ENCODE peak calls at places on chromosomes 1 and 21, in ten cellular contexts. F is IMR-90, N is neural progenitor cell, A is SK-N-SH, M is PC-3, E is fibroblast of lung, T is HepG2, Z is NT2/D1, S is mesenchymal stem cell, G is GM23248. L is an unnamed sample. For H3K9me3, the result is how much of the 10 kb centered on the place peaks cover.

GRCh38 chr1:1664941-1665814 is 6.4 kb upstream of the CDK11B start:
- DNase-seq in Z (no peak), M (no peak), E (no peak), G (no peak), F (no peak), S (no peak), N (no peak), A (peak), T (no peak), L (no peak)

GRCh38 chr1:46345281-46345680 is 4.7 kb downstream of the NSUN4 start:
- DNase-seq in S (no peak), A (no peak), E (no peak), N (no peak), Z (no peak), G (no peak), M (no peak), T (peak), F (no peak), L (no peak)

GRCh38 chr1:246221390-246222240 is 285.5 kb downstream of the SMYD3 start:
- DNase-seq in G (no peak), A (no peak), F (no peak), M (no peak), E (no peak), N (no peak), Z (no peak), T (no peak), S (no peak), L (no peak)

GRCh38 chr1:197099444-197099843 is 32.4 kb upstream of the F13B start:
- DNase-seq in G (no peak), E (no peak), S (no peak), T (no peak), F (no peak), M (no peak), Z (no peak), N (no peak), A (no peak), L (no peak)

GRCh38 chr1:18160290-18160942 is 52.8 kb downstream of the IGSF21 start:
- DNase-seq in E (no peak), S (no peak), Z (no peak), G (no peak), M (no peak), A (no peak), N (no peak), F (no peak), T (no peak), L (no peak)

GRCh38 chr1:228336308-228337030 is 70.2 kb downstream of the TRIM11 start:
- DNase-seq in S (no peak), G (peak), E (no peak), M (no peak), A (no peak), F (peak), Z (no peak), T (no peak), N (no peak), L (no peak)

GRCh38 chr21:41068411-41069304 is 99.3 kb upstream of the BACE2 start:
- DNase-seq in M (peak), T (peak), A (peak), F (peak), G (peak), E (peak), N (peak), Z (peak), S (no peak), L (peak)

GRCh38 chr1:162548170-162548569 is 13.4 kb upstream of the UAP1 start:
- DNase-seq in T (no peak), S (no peak), G (peak), M (no peak), F (peak), N (no peak), A (no peak), Z (no peak), E (peak), L (peak)

GRCh38 chr1:206029484-206029883 is 5.8 kb upstream of the CTSE start:
- DNase-seq in T (no peak), N (no peak), M (peak), S (no peak), F (peak), G (peak), A (no peak), E (peak), Z (no peak), L (peak)

GRCh38 chr1:97814121-97814520 is 106.7 kb downstream of the DPYD start:
- DNase-seq in T (no peak), F (peak), Z (no peak), A (no peak), M (peak), S (no peak), E (peak), N (no peak), G (peak), L (peak)

GRCh38 chr1:30511563-30512252 is 211.7 kb downstream of the MATN1 start:
- DNase-seq in Z (no peak), M (peak), A (no peak), F (peak), N (no peak), T (no peak), S (no peak), G (peak), E (peak), L (peak)

GRCh38 chr1:35451125-35451528 is 106.1 kb downstream of the KIAA0319L start:
- DNase-seq in E (peak), Z (peak), N (peak), M (peak), S (peak), T (peak), A (peak), G (peak), F (peak), L (peak)

GRCh38 chr1:110734146-110734680 is 59.5 kb upstream of the KCNA3 start:
- DNase-seq in F (no peak), E (no peak), S (no peak), Z (no peak), T (no peak), A (peak), G (no peak), N (no peak), M (no peak), L (no peak)

GRCh38 chr1:234842726-234843641 is 233.0 kb upstream of the IRF2BP2 start:
- DNase-seq in T (no peak), N (no peak), G (no peak), F (peak), M (no peak), E (peak), Z (no peak), S (no peak), A (peak), L (peak)

GRCh38 chr1:194644528-194644927 is 1458.1 kb upstream of the B3GALT2 start:
- DNase-seq in G (no peak), E (no peak), A (no peak), F (no peak), T (no peak), M (peak), N (no peak), S (no peak), Z (no peak), L (no peak)

GRCh38 chr1:162689745-162690671 is 57.7 kb downstream of the DDR2 start:
- DNase-seq in A (no peak), F (peak), S (no peak), N (no peak), G (peak), Z (no peak), M (peak), T (no peak), E (peak), L (peak)

GRCh38 chr21:42113926-42114409 is 42.9 kb downstream of the UMODL1 start:
- DNase-seq in Z (no peak), S (peak), F (no peak), E (no peak), T (peak), A (no peak), G (peak), M (peak), N (no peak), L (no peak)

GRCh38 chr1:38891753-38892152 is 10.4 kb upstream of the GJA9 start:
- DNase-seq in Z (peak), S (no peak), N (peak), M (peak), T (peak), E (peak), A (no peak), G (peak), F (peak), L (peak)

GRCh38 chr1:40650075-40650474 is 15.4 kb downstream of the RIMS3 start:
- DNase-seq in A (peak), E (no peak), T (peak), G (no peak), S (no peak), M (no peak), Z (no peak), F (no peak), N (peak), L (no peak)

GRCh38 chr1:76939107-76939816 is 72.0 kb downstream of the ST6GALNAC5 start:
- DNase-seq in S (peak), M (no peak), Z (no peak), N (no peak), A (no peak), G (peak), T (no peak), F (peak), E (peak), L (peak)

GRCh38 chr1:215992620-215993019 is 425.5 kb downstream of the KCTD3 start:
- DNase-seq in A (peak), S (peak), M (peak), G (peak), E (no peak), F (peak), T (peak), Z (peak), N (peak), L (no peak)

GRCh38 chr1:103211073-103211472 is 102.8 kb upstream of the COL11A1 start:
- DNase-seq in E (peak), Z (no peak), S (peak), F (peak), M (no peak), A (no peak), G (no peak), T (no peak), N (no peak), L (peak)

GRCh38 chr1:54397090-54397591 is 9.1 kb downstream of the SSBP3 start:
- DNase-seq in E (no peak), N (no peak), T (no peak), G (no peak), F (no peak), S (no peak), Z (no peak), M (no peak), A (peak), L (no peak)

GRCh38 chr1:206637605-206638004 is 2.3 kb downstream of the DYRK3 start:
- DNase-seq in F (no peak), N (no peak), M (no peak), E (no peak), T (no peak), G (peak), Z (no peak), S (no peak), A (no peak), L (no peak)

GRCh38 chr1:9246841-9247785 is 12.5 kb downstream of the H6PD start:
- DNase-seq in S (no peak), F (no peak), A (no peak), N (no peak), M (no peak), T (no peak), G (no peak), Z (no peak), E (no peak), L (no peak)

GRCh38 chr1:9249263-9249533 is 14.6 kb downstream of the H6PD start:
- DNase-seq in E (no peak), N (no peak), T (no peak), S (no peak), Z (no peak), M (no peak), G (no peak), F (no peak), A (no peak), L (no peak)

GRCh38 chr1:9249534-9250335 is 15.2 kb downstream of the H6PD start:
- DNase-seq in G (peak), E (no peak), M (peak), N (peak), Z (no peak), S (no peak), T (peak), A (peak), F (peak), L (no peak)

GRCh38 chr1:9247894-9248293 is 13.3 kb downstream of the H6PD start:
- DNase-seq in T (no peak), E (no peak), M (no peak), A (no peak), Z (no peak), F (no peak), S (no peak), G (no peak), N (no peak), L (no peak)

DNA sequence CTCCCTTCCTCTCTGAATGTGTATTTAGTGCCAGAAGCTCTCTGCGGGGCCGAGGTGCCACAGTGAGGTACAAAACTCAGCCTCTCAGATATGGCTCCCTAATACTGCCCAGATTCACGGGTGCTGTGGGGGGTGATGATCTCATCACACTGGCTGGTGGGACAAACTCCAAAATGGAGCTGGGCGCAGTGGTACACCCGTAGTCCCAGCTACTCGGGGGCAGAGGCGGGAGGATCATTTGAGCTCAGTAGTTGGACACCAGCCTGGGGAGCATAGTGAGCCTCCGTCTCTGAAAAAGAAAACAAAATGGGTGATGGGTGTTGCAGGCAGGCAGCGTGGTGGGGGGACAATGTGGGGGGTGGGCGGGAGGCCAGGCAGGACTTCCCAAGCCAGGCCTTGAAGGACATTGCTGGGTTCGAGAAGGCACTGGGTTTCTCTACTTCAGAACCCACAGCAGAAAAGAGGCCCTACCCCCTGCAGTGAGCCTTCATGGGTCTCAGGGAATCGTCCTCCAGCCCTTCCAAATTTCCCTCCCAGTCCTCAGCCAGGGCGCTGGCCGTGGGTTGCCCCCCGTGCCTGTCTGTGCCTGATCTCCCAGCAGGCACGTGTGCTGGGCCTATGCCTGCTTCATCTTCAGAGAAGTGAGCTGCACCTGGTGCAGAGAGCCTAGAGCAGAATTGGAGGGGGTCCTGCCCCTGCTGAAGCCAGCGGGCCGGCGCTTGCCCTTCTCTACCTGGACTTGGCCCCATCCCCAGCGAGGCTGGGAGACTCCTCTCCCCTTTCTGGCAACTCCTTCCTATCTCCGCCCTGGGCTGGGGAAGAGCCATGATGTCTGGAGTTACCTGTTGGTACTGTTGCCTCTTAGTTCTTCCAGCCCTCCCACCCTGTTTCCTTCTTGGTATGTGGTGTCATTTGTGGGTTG is 14.0 kb downstream of the H6PD start:
- DNase-seq in A (no peak), T (no peak), E (no peak), Z (no peak), F (no peak), N (no peak), S (no peak), M (no peak), G (no peak), L (no peak)
- H3K9ac ChIP-seq in A (no peak), T (peak), E (peak), Z (peak), F (no peak), N (no peak), S (no peak), M (no peak), G (no peak), L (no peak)

GRCh38 chr21:34157456-34158025 is 84.2 kb downstream of the MRPS6 start:
- DNase-seq in S (no peak), A (no peak), G (no peak), Z (no peak), E (no peak), M (no peak), T (no peak), F (no peak), N (no peak), L (no peak)

GRCh38 chr21:34159617-34159883 is 86.2 kb downstream of the MRPS6 start:
- DNase-seq in T (no peak), Z (no peak), A (no peak), N (no peak), S (no peak), M (no peak), F (no peak), G (no peak), E (no peak), L (no peak)

GRCh38 chr21:34154878-34155277 is 81.5 kb downstream of the MRPS6 start:
- DNase-seq in S (no peak), T (no peak), F (no peak), M (no peak), Z (no peak), A (no peak), E (no peak), G (no peak), N (no peak), L (no peak)

GRCh38 chr21:34158866-34159616 is 85.7 kb downstream of the MRPS6 start:
- DNase-seq in M (no peak), G (no peak), N (no peak), A (no peak), F (no peak), S (no peak), Z (no peak), T (no peak), E (no peak), L (no peak)

GRCh38 chr21:34156957-34157356 is 83.6 kb downstream of the MRPS6 start:
- DNase-seq in E (no peak), A (no peak), T (no peak), G (no peak), F (no peak), S (no peak), N (no peak), M (no peak), Z (no peak), L (no peak)
- H3K9me3 ChIP-seq in E (under half), A (under half), T (under half), G (under half), F (under half), S (under half), N (under half), M (under half), Z (under half), L (under half)

DNA sequence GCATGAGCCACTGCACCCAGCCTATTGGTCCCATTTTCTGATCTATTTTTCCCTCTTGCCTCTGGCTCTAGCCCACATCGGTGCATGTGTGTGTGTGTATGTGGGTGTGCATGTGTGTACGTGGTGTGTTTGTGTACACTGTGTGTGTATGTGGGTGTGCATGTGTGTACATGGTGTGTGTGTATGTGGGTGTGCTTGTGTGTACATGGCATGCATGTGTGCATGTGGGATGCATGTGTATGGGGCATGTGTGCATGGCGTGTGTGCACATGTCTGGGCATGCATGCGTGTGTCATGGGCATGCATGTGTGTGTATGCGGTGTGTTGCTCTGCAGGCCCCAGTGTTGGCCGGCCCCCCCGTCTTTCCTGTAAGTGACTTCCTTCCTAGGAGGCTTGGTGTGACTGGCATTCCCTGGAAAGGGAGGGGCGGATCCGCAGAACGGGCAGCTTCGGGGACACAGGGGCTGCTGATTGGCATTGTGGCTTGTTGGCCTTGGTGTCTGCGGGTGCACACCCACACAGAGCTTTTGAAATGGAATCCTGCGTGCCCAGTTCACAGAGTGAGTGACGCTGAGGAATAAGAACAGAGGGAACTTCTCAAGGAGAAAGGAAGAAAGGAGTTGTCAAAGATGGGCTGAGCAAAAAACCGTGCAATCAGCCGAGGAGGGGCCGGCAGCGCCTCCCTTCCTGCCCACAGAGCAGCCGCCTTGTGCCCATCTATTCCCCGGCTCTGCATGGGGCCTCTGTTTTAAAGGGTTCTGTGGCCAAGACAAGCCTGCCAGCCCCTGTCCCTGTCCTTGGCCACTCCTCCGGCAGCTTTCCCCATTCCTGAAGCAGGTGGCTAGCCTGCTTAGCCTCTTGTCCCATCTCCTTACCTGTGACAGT is 8.0 kb downstream of the PDXK start:
- DNase-seq in Z (no peak), N (no peak), S (no peak), T (no peak), E (no peak), F (no peak), G (no peak), M (no peak), A (no peak), L (no peak)
- H3K9ac ChIP-seq in Z (no peak), N (no peak), S (peak), T (peak), E (no peak), F (peak), G (peak), M (no peak), A (no peak), L (peak)

GRCh38 chr1:203405703-203406430 is 54.9 kb upstream of the FMOD start:
- DNase-seq in M (no peak), E (no peak), Z (no peak), A (no peak), T (no peak), F (no peak), G (peak), S (no peak), N (no peak), L (no peak)

GRCh38 chr1:203404546-203404945 is 53.6 kb upstream of the FMOD start:
- DNase-seq in F (no peak), M (no peak), T (no peak), N (no peak), A (no peak), Z (no peak), G (no peak), S (no peak), E (no peak), L (no peak)

GRCh38 chr1:203402609-203403337 is 51.9 kb upstream of the FMOD start:
- DNase-seq in Z (no peak), N (no peak), A (no peak), M (no peak), G (peak), F (peak), T (no peak), E (peak), S (peak), L (peak)

GRCh38 chr1:203401151-203401550 is 50.2 kb upstream of the FMOD start:
- DNase-seq in F (no peak), S (peak), N (no peak), T (no peak), Z (no peak), M (no peak), E (no peak), G (no peak), A (no peak), L (no peak)

DNA sequence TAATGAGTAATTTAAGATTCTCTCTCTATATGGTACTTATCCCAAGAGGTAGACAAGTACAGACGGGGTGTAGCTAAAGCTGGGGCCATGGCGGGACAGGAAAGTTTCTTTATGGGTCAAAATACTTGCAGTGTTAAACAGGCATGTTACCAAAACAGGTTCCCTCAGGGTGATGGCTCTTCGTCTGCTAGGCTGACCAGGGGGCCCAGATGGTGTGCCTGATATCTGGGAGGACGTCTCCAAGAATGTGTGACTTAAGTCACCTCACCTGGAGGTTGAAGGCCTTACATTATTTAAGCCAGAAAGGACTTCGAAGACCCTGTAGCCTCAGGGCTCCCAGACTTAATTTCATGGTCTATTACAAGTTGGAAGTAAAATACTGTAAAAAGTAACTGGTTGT is 52.7 kb upstream of the FMOD start:
- DNase-seq in N (no peak), Z (no peak), M (no peak), E (no peak), A (no peak), G (no peak), F (no peak), T (no peak), S (no peak), L (no peak)
- H3K9me3 ChIP-seq in N (under half), Z (under half), M (under half), E (under half), A (under half), G (under half), F (under half), T (under half), S (under half), L (under half)

GRCh38 chr21:15352009-15352408 is 287.2 kb upstream of the NRIP1 start:
- DNase-seq in T (peak), N (no peak), M (no peak), S (no peak), E (no peak), G (no peak), A (no peak), Z (no peak), F (no peak), L (no peak)

GRCh38 chr21:15355066-15355465 is 290.3 kb upstream of the NRIP1 start:
- DNase-seq in T (no peak), F (no peak), M (no peak), S (no peak), E (no peak), G (no peak), A (no peak), Z (no peak), N (no peak), L (no peak)
- H3K9ac ChIP-seq in T (no peak), F (no peak), M (no peak), S (no peak), E (no peak), G (no peak), A (no peak), Z (no peak), N (no peak), L (no peak)

GRCh38 chr1:3714284-3714741 is 37.9 kb upstream of the CCDC27 start:
- DNase-seq in A (no peak), N (no peak), F (no peak), M (no peak), Z (no peak), S (no peak), G (no peak), T (no peak), E (no peak), L (no peak)
- H3K9me3 ChIP-seq in A (under half), N (under half), F (under half), M (under half), Z (under half), S (under half), G (under half), T (under half), E (under half), L (under half)